ENCODE peak calls at places on chromosomes 12 and 14, in four cellular contexts. S is HL-60, Q is K562, B is GM12878. O is an unnamed sample.

GRCh38 chr12:55847033-55847432 is 4.3 kb upstream of the MMP19 start:
- DNase-seq in S (peak; percentile 36), Q (no peak), B (no peak), O (no peak)

GRCh38 chr14:106163316-106163715 is 636.9 kb downstream of the TMEM121 start:
- DNase-seq in S (no peak), Q (no peak), B (no peak), O (no peak)

GRCh38 chr12:50224026-50224692 is 57.0 kb upstream of the CERS5 start:
- DNase-seq in S (no peak), Q (no peak), B (no peak), O (no peak)

GRCh38 chr12:108302471-108303311 is 36.4 kb downstream of the CMKLR1 start:
- DNase-seq in S (no peak), Q (no peak), B (no peak), O (no peak)

GRCh38 chr14:94689218-94689984 is 77.2 kb downstream of the SERPINA3 start:
- DNase-seq in S (peak; percentile 36), Q (peak; percentile 75), B (no peak), O (peak; percentile 90)

GRCh38 chr14:104598461-104599273 is 5.9 kb downstream of the TMEM179 start:
- DNase-seq in S (no peak), Q (no peak), B (no peak), O (peak; percentile 18)

GRCh38 chr12:100896192-100896591 is 101.6 kb downstream of the ANO4 start:
- DNase-seq in S (no peak), Q (no peak), B (no peak), O (no peak)

GRCh38 chr14:50961606-50962259 is 17.4 kb upstream of the PYGL start:
- DNase-seq in S (no peak), Q (no peak), B (no peak), O (no peak)

GRCh38 chr14:69355155-69355954 is 42.7 kb downstream of the ERH start:
- DNase-seq in S (no peak), Q (no peak), B (no peak), O (no peak)

GRCh38 chr12:100995201-100995600 is 200.6 kb downstream of the ANO4 start:
- DNase-seq in S (no peak), Q (no peak), B (no peak), O (no peak)

GRCh38 chr14:87656315-87656714 is 336.7 kb downstream of the GALC start:
- DNase-seq in S (no peak), Q (no peak), B (no peak), O (no peak)

GRCh38 chr14:32576088-32576795 is 247.1 kb downstream of the AKAP6 start:
- DNase-seq in S (peak; percentile 18), Q (peak; percentile 47), B (no peak), O (no peak)
- TF ChIP-seq SPI1 in S (no peak), Q (no peak), B (no peak), O (no peak)

GRCh38 chr12:30466093-30466492 is 229.6 kb downstream of the IPO8 start:
- DNase-seq in S (no peak), Q (no peak), B (no peak), O (no peak)
- TF ChIP-seq SPI1 in S (no peak), Q (no peak), B (no peak), O (no peak)

GRCh38 chr12:68877583-68877982 is 55.4 kb downstream of the CPM start:
- DNase-seq in S (no peak), Q (no peak), B (no peak), O (no peak)
- TF ChIP-seq SPI1 in S (no peak), Q (no peak), B (no peak), O (no peak)

DNA sequence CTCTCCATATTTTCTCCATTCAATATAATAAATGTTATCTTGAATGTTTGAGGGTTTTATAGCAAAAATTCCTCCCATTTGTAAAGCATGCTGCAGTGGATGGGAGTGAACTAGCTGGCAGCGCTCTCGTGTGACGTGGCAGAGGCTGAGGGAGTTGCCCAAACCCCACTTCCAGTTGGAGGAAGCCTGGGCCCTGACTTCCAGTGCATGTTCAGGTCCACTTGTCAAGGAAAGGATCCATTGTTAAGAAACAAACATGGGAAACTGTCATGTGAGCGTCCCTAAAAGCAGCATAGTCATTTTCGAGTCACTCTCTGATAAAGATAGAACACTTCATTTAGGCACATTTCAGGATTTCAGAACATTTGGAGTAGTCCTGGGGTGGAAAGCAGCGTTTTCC is 116.6 kb downstream of the SLC25A47 start:
- DNase-seq in S (no peak), Q (no peak), B (no peak), O (no peak)
- TF ChIP-seq SPI1 in S (no peak), Q (no peak), B (no peak), O (no peak)

DNA sequence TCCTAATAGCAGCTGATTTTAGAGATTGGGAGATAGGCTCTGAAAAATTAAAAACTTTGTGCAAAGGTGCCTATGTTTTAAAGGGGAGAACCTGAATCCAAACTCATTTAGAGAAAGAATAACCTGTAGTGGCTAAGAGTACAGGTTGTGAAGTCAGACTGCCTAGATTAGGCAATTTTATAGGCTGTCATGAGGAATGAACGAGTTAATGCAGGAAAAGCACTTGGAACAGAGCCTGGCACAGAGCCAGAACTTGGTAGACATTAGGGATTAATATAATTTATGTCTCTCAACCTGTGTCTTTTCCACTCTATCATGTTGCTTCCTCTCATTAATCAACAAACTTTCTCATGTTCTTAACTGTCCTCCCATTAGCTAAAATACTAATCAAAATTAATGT is 98.1 kb downstream of the WIF1 start:
- DNase-seq in S (no peak), Q (no peak), B (no peak), O (no peak)
- TF ChIP-seq SPI1 in S (no peak), Q (no peak), B (no peak), O (no peak)

DNA sequence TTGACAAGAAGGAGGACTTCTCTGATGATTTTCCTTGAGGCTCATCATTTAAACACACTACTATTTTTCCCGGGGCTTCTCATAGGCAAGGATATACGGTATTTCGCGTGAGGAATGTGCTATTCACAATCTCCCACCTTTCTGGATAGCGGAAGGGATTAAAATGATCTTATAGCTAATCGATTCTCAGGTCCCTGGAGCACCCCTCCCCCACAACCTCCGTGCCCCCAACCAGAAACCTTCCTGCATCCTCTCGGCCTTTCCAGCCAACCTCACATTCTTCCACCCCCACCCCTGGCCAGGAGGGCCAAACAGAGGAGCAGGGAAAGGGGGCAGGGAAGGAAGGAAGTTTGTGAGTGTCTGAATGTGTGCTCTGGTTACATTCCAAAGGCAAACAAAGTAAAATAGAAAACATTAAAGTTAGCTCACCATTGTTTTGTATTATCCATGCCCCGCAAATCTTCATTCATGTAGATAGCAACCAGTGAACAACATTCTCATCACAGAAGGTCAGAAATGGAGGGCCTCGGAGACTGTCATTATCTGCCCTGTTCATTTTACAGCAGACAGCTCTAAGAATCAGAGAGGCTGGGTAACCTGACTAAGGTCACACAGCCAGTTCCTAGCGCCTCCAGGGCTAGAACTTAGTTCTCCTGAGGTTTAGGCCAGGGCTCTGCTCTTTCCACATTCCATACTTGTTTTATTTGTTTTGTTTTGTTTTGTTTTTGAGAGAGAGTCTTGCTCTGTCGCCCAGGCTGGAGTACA is 138.5 kb upstream of the CCND2 start:
- DNase-seq in S (no peak), Q (no peak), B (no peak), O (no peak)
- TF ChIP-seq SPI1 in S (no peak), Q (no peak), B (no peak), O (no peak)